ENCODE peak calls at places on chromosome 7, in six cellular contexts. L is GM12878, M is K562, X is GM12892, E is H1, R is HepG2. G is an unnamed sample.

GRCh38 chr7:10412426-10413019 is 561.1 kb upstream of the PHF14 start:
- DNase-seq in L (no peak), E (no peak), M (peak), R (peak), X (no peak), G (no peak)

GRCh38 chr7:81721428-81721827 is 48.4 kb downstream of the HGF start:
- DNase-seq in R (no peak), L (no peak), X (no peak), E (no peak), M (no peak), G (no peak)

GRCh38 chr7:30168800-30169584 is 34.2 kb downstream of the MTURN start:
- DNase-seq in X (no peak), L (no peak), R (no peak), M (no peak), E (peak), G (no peak)

GRCh38 chr7:150514748-150515222 is at the start of gene GIMAP7:
- DNase-seq in E (no peak), R (no peak), X (no peak), L (peak), M (no peak), G (no peak)

GRCh38 chr7:96547371-96547811 is 162.3 kb downstream of the SEM1 start:
- DNase-seq in R (no peak), X (no peak), E (no peak), L (no peak), M (no peak), G (no peak)

GRCh38 chr7:77442631-77443420 is 26.7 kb upstream of the GSAP start:
- DNase-seq in M (no peak), L (no peak), E (no peak), R (no peak), X (no peak), G (no peak)

GRCh38 chr7:51316262-51316665 is 345 bp downstream of the COBL start:
- DNase-seq in R (no peak), E (no peak), L (no peak), M (no peak), X (no peak), G (no peak)

GRCh38 chr7:29468196-29468595 is 95.4 kb upstream of the PRR15 start:
- DNase-seq in R (no peak), M (no peak), E (no peak), L (no peak), X (no peak), G (no peak)

GRCh38 chr7:76371396-76371795 is 12.6 kb upstream of the YWHAG start:
- DNase-seq in X (no peak), R (no peak), E (no peak), M (no peak), L (no peak), G (no peak)

GRCh38 chr7:28516390-28517145 is 104.2 kb downstream of the CREB5 start:
- DNase-seq in R (no peak), M (no peak), L (no peak), X (no peak), E (peak), G (no peak)

GRCh38 chr7:17552952-17553351 is 254.5 kb downstream of the AHR start:
- DNase-seq in M (no peak), L (no peak), X (no peak), R (no peak), E (no peak), G (no peak)

GRCh38 chr7:17554341-17555015 is 256.0 kb downstream of the AHR start:
- DNase-seq in R (no peak), L (no peak), X (no peak), M (no peak), E (no peak), G (no peak)

GRCh38 chr7:17549406-17549805 is 251.0 kb downstream of the AHR start:
- DNase-seq in E (no peak), L (no peak), M (no peak), X (no peak), R (no peak), G (no peak)

GRCh38 chr7:17556247-17556646 is 257.8 kb downstream of the AHR start:
- DNase-seq in R (no peak), L (no peak), E (no peak), M (no peak), X (no peak), G (no peak)

GRCh38 chr7:17552373-17552772 is 253.9 kb downstream of the AHR start:
- DNase-seq in R (no peak), M (no peak), L (no peak), E (no peak), X (no peak), G (no peak)
- TF ChIP-seq TAF1 in R (no peak), M (no peak), L (no peak), E (no peak), X (no peak), G (no peak)

GRCh38 chr7:133601607-133602006 is 348.7 kb downstream of the EXOC4 start:
- DNase-seq in R (no peak), M (no peak), E (no peak), X (no peak), L (no peak), G (no peak)

DNA sequence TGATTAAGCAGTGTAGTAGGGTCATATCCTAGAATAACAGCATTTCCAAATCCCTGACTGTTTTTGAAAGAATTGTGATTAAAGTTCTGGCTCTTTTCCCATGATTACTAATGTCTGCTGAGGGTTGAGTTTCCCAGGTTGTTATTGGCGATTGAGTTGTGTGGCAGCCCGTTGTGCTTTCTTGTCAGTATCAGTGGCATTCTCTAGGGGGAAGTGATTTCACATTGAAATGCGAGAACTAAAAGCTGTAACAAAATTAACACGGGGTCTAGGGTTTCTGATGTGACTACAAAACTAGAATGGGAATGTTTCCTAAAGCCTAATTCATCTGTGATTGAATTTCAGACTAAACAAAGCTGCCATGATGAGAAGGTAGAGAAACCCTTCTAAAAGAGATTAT is 349.4 kb downstream of the EXOC4 start:
- DNase-seq in M (no peak), E (no peak), X (no peak), R (no peak), L (no peak), G (no peak)
- TF ChIP-seq POLR2AphosphoS5 in M (no peak), E (no peak), X (no peak), R (no peak), L (no peak), G (no peak)

DNA sequence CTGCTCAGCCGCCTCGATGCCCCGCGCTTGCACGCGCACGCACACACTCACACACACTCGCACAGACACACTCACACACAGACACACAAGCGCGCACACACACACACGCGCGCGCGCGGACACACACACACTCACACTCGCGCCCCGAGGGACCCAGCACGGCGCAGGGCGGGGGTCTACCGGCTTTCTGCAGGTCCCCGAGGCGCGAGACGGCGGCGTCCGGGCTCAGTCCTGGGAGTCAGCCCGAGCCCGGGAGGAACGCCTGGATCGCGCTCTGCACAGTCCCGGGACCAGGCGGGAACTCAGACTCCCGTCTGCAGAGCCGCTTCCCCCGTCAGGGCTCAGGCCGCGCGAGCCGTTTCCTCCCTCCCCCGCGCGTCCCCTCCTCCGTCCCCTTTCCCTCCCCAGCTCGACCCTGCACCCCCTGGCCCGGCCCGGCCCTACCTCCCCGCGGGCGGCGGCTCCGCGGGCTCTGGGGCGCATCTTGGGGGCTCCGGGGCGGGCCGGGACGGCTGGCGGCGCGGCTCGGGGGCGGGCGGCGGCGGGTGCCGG is 477 bp downstream of the DENND2A start:
- DNase-seq in L (no peak), E (no peak), X (peak), R (no peak), M (no peak), G (peak)
- TF ChIP-seq POLR2A in L (no peak), E (no peak), X (no peak), R (no peak), M (no peak), G (no peak)

GRCh38 chr7:31772211-31772610 is 85.2 kb downstream of the PPP1R17 start:
- DNase-seq in E (no peak), X (no peak), M (no peak), R (no peak), L (no peak), G (no peak)
- TF ChIP-seq TAF1 in E (no peak), X (no peak), M (no peak), R (no peak), L (no peak), G (no peak)

DNA sequence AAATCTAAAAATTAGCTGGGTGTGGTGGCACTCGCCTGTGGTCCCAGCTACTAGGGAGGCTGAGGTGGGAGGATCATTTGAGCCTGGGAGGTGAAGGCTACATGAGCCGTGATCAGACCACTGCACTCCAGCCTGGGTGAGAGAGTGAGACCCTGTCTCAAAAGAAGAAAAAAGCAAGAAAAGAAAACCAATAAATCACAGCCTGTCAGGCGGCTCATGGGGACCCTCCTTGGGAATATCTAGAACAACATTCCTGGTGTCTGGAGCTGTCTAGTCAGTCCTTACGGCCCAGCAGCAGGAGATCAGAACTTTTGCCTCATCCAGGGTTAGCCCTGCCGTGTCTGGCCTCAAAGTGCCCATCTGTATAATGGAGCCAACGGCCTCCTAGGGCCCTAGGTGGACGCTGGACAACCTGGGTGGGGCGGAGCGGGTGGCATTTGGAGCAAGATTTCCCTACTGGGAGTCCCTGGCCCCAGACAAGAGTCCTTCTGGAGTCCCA is 130.7 kb upstream of the TNRC18 start:
- DNase-seq in X (no peak), L (no peak), M (no peak), E (no peak), R (no peak), G (no peak)
- TF ChIP-seq POLR2AphosphoS5 in X (no peak), L (no peak), M (no peak), E (no peak), R (no peak), G (no peak)

GRCh38 chr7:130008941-130009847 is 42.0 kb downstream of the ZC3HC1 start:
- DNase-seq in R (peak), X (no peak), E (no peak), L (no peak), M (no peak), G (no peak)

GRCh38 chr7:130006771-130007170 is 44.4 kb downstream of the ZC3HC1 start:
- DNase-seq in X (no peak), R (no peak), E (no peak), M (no peak), L (no peak), G (no peak)

GRCh38 chr7:130013241-130013640 is 37.9 kb downstream of the ZC3HC1 start:
- DNase-seq in E (no peak), R (no peak), L (no peak), X (no peak), M (no peak), G (no peak)

GRCh38 chr7:130010689-130011412 is 40.3 kb downstream of the ZC3HC1 start:
- DNase-seq in M (peak), R (peak), E (peak), X (peak), L (peak), G (peak)

GRCh38 chr7:130009848-130010688 is 41.1 kb downstream of the ZC3HC1 start:
- DNase-seq in X (no peak), R (peak), L (peak), M (peak), E (no peak), G (no peak)
- TF ChIP-seq POLR2A in X (no peak), R (no peak), L (no peak), M (no peak), E (no peak), G (no peak)

DNA sequence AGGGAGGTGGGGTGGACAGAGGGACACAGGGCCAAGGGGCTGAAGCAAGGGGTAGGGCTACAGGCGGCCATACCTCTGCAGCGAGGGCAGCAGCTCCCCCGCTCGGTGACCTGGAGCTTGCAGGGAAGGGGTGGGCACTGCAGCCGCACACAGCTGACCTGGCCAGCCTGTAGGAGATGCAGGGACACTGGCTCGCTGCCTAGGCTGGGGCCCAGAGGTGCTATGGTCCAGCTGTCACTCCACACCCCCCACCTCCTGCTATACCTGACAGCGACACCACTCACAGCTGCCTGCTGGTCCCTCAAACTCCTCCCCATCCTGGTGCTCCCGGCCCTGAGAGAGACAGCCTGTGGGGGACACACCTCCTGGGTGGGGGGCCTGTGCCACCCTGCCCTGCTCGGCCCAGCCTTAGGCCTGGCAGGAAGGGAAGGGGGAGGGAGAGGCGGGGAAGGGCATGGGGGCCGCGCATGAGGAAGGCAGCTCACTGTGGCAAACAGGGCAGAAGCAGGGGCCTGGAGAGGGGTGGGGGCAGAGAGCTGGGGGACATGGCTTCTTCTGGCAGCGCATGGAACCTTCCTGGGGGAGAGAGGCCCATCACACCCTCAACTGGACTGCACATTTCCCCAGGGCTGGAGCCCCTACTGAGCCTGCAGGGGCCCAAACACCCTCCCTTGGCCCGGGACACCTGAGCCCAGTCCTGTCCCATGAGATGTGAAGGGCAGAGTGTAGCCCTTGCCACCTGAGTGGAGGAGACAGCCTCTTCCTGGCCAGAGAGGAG is 23.9 kb downstream of the ATP6V1F start:
- DNase-seq in R (no peak), L (no peak), X (no peak), E (no peak), M (peak), G (no peak)
- TF ChIP-seq TAF1 in R (no peak), L (no peak), X (no peak), E (no peak), M (no peak), G (no peak)

GRCh38 chr7:44052771-44053365 is 8.4 kb downstream of the DBNL start:
- DNase-seq in E (no peak), X (no peak), R (no peak), L (no peak), M (no peak), G (no peak)
- TF ChIP-seq POLR2AphosphoS5 in E (no peak), X (no peak), R (no peak), L (no peak), M (no peak), G (no peak)